ENCODE peak calls at places on chromosomes 3 and 15, in five cellular contexts. One of them, this sample, is unnamed.

GRCh38 chr3:46699846-46700523 is 1.2 kb upstream of the TMIE start:
- DNase-seq in GM10248: no peak
- DNase-seq in lower leg skin: peak; percentile 53
- DNase-seq in PC-3: no peak
- DNase-seq in IMR-90: no peak
- DNase-seq in this sample: no peak

GRCh38 chr3:120678984-120679383 is 3.1 kb downstream of the HGD start:
- DNase-seq in IMR-90: no peak
- DNase-seq in lower leg skin: no peak
- DNase-seq in GM10248: no peak
- DNase-seq in PC-3: no peak
- DNase-seq in this sample: no peak

GRCh38 chr3:171620825-171621434 is 160.7 kb upstream of the TNIK start:
- DNase-seq in lower leg skin: no peak
- DNase-seq in IMR-90: peak; percentile 64
- DNase-seq in PC-3: peak; percentile 10
- DNase-seq in GM10248: no peak
- DNase-seq in this sample: peak; percentile 12

GRCh38 chr15:42798802-42799201 is 61.9 kb upstream of the CDAN1 start:
- DNase-seq in IMR-90: no peak
- DNase-seq in PC-3: no peak
- DNase-seq in GM10248: no peak
- DNase-seq in lower leg skin: no peak
- DNase-seq in this sample: no peak

GRCh38 chr15:93424131-93424530 is 335.1 kb upstream of the RGMA start:
- DNase-seq in lower leg skin: no peak
- DNase-seq in GM10248: no peak
- DNase-seq in PC-3: no peak
- DNase-seq in IMR-90: no peak
- DNase-seq in this sample: no peak

GRCh38 chr3:44814751-44815150 is 47.0 kb upstream of the TMEM42 start:
- DNase-seq in lower leg skin: no peak
- DNase-seq in PC-3: no peak
- DNase-seq in GM10248: no peak
- DNase-seq in IMR-90: no peak
- DNase-seq in this sample: no peak

GRCh38 chr15:82850242-82850591 is 40.8 kb downstream of the WHAMM start:
- DNase-seq in GM10248: no peak
- DNase-seq in lower leg skin: no peak
- DNase-seq in IMR-90: peak; percentile 5
- DNase-seq in PC-3: peak; percentile 41
- DNase-seq in this sample: peak; percentile 75

GRCh38 chr3:18223591-18224338 is 201.4 kb downstream of the SATB1 start:
- DNase-seq in IMR-90: no peak
- DNase-seq in PC-3: no peak
- DNase-seq in lower leg skin: no peak
- DNase-seq in GM10248: peak; percentile 49
- DNase-seq in this sample: no peak

GRCh38 chr3:18098960-18099587 is 326.1 kb downstream of the SATB1 start:
- DNase-seq in lower leg skin: no peak
- DNase-seq in IMR-90: peak; percentile 85
- DNase-seq in GM10248: no peak
- DNase-seq in PC-3: peak; percentile 99
- DNase-seq in this sample: peak; percentile 95

GRCh38 chr15:68154923-68155559 is 50.1 kb downstream of the CALML4 start:
- DNase-seq in IMR-90: peak; percentile 70
- DNase-seq in lower leg skin: no peak
- DNase-seq in PC-3: peak; percentile 71
- DNase-seq in GM10248: peak; percentile 21
- DNase-seq in this sample: peak; percentile 55

GRCh38 chr15:59933607-59934006 is 70.5 kb upstream of the FOXB1 start:
- DNase-seq in GM10248: no peak
- DNase-seq in IMR-90: no peak
- DNase-seq in lower leg skin: no peak
- DNase-seq in PC-3: peak; percentile 44
- DNase-seq in this sample: no peak

GRCh38 chr3:71779674-71780377 is 5.1 kb downstream of the PROK2 start:
- DNase-seq in GM10248: no peak
- DNase-seq in PC-3: no peak
- DNase-seq in IMR-90: no peak
- DNase-seq in lower leg skin: no peak
- DNase-seq in this sample: no peak

GRCh38 chr3:126394179-126394976 is at the start of gene CFAP100:
- DNase-seq in lower leg skin: no peak
- DNase-seq in IMR-90: peak; percentile 15
- DNase-seq in PC-3: no peak
- DNase-seq in GM10248: no peak
- DNase-seq in this sample: no peak

GRCh38 chr15:62165029-62165792 is at the start of gene C2CD4B:
- DNase-seq in PC-3: no peak
- DNase-seq in IMR-90: no peak
- DNase-seq in GM10248: peak; percentile 10
- DNase-seq in lower leg skin: no peak
- DNase-seq in this sample: no peak

GRCh38 chr3:38084019-38084968 is 45.3 kb downstream of the DLEC1 start:
- DNase-seq in lower leg skin: no peak
- DNase-seq in PC-3: peak; percentile 62
- DNase-seq in IMR-90: peak; percentile 19
- DNase-seq in GM10248: peak; percentile 37
- DNase-seq in this sample: no peak

GRCh38 chr3:194514626-194515025 is 27.8 kb upstream of the ATP13A3 start:
- DNase-seq in lower leg skin: no peak
- DNase-seq in PC-3: no peak
- DNase-seq in IMR-90: no peak
- DNase-seq in GM10248: no peak
- DNase-seq in this sample: no peak
- TF ChIP-seq CTCF in lower leg skin: no peak
- TF ChIP-seq CTCF in PC-3: peak; percentile 16
- TF ChIP-seq CTCF in IMR-90: no peak
- TF ChIP-seq CTCF in GM10248: no peak
- TF ChIP-seq CTCF in this sample: no peak

DNA sequence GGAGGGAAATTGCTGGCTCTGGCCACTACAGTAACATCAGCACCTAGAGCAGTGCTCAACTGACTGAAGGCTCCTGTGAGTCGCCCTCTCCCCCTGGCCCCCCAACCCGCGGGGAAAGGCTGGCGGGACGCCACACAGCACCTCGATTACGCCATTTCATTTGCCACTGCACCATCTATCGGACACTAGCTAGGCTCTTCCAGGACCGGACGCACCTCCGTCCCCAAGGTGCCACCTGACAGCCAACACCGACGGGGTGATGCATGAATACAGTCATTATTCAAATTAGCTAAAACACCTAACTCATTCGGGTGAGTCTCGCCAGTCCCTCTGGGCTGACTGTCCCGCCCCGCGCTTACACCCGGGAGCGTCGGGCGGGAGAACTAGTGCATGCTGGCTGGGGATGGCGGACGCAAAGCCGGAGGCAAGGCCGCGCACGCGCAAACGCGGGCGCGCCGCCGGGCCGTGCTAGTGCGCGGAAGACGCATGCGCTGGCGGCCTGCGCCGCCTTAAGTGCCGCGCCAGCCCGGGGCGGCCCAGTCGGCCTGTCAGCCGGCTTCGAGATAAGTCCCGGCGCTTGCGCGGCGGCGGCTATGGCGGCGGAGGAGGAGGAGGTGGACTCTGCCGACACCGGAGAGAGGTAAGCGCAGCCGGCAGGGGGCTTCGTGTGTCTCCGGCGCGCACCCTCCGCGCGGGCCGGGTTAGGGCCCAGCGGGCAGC is at the start of gene ABHD5:
- DNase-seq in PC-3: peak; percentile 98
- DNase-seq in IMR-90: peak; percentile 95
- DNase-seq in lower leg skin: peak; percentile 83
- DNase-seq in GM10248: peak; percentile 96
- DNase-seq in this sample: peak; percentile 89
- TF ChIP-seq CTCF in PC-3: peak; percentile 34
- TF ChIP-seq CTCF in IMR-90: peak; percentile 41
- TF ChIP-seq CTCF in lower leg skin: no peak
- TF ChIP-seq CTCF in GM10248: peak; percentile 29
- TF ChIP-seq CTCF in this sample: peak; percentile 65

GRCh38 chr3:119352863-119353527 is 58.8 kb downstream of the ARHGAP31 start:
- DNase-seq in IMR-90: peak; percentile 89
- DNase-seq in lower leg skin: no peak
- DNase-seq in GM10248: no peak
- DNase-seq in PC-3: peak; percentile 62
- DNase-seq in this sample: peak; percentile 75
- TF ChIP-seq CTCF in IMR-90: peak; percentile 64
- TF ChIP-seq CTCF in lower leg skin: no peak
- TF ChIP-seq CTCF in GM10248: peak; percentile 31
- TF ChIP-seq CTCF in PC-3: peak; percentile 65
- TF ChIP-seq CTCF in this sample: peak; percentile 71

GRCh38 chr3:157501863-157502262 is 1.4 kb downstream of the VEPH1 start:
- DNase-seq in PC-3: no peak
- DNase-seq in lower leg skin: no peak
- DNase-seq in GM10248: no peak
- DNase-seq in IMR-90: no peak
- DNase-seq in this sample: no peak

GRCh38 chr3:157495846-157496245 is 7.4 kb downstream of the VEPH1 start:
- DNase-seq in IMR-90: no peak
- DNase-seq in PC-3: no peak
- DNase-seq in lower leg skin: no peak
- DNase-seq in GM10248: no peak
- DNase-seq in this sample: no peak

GRCh38 chr3:157498374-157498773 is 4.8 kb downstream of the VEPH1 start:
- DNase-seq in IMR-90: no peak
- DNase-seq in PC-3: no peak
- DNase-seq in lower leg skin: no peak
- DNase-seq in GM10248: no peak
- DNase-seq in this sample: no peak

GRCh38 chr3:157500232-157500631 is 3.0 kb downstream of the VEPH1 start:
- DNase-seq in lower leg skin: no peak
- DNase-seq in GM10248: no peak
- DNase-seq in PC-3: peak; percentile 82
- DNase-seq in IMR-90: no peak
- DNase-seq in this sample: no peak

DNA sequence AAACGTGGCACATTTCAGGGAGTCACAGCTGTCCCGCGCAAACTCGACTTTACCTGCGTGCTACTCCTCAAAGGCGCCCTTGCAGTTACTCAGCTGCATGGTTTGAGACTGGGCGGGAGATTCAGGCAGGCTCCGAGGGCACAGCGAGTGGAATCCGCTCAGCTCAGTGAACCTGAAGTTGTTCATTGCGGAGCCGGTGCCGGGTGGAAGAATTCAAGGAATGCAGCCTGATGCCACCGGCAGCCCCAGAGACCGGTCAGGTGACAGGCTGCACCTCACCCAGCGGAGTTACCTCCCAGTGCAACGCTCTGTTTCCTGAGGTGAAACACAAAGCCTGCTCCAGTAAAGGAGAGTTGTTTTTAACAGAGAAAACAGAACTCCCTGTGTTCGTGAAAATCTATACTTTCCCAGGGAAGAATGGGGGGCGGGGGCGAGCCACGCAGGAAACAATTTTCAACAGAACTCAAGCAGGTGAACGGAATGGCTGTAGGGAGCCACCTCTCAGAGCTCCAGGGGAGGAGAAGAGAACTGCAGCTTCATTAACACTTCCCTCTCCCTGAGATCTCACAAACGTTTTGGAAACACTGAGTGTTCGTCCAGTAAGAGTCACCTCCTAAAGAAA is 3.8 kb downstream of the VEPH1 start:
- DNase-seq in lower leg skin: peak; percentile 27
- DNase-seq in IMR-90: no peak
- DNase-seq in GM10248: no peak
- DNase-seq in PC-3: peak; percentile 93
- DNase-seq in this sample: no peak
- TF ChIP-seq CTCF in lower leg skin: no peak
- TF ChIP-seq CTCF in IMR-90: no peak
- TF ChIP-seq CTCF in GM10248: no peak
- TF ChIP-seq CTCF in PC-3: peak; percentile 12
- TF ChIP-seq CTCF in this sample: peak; percentile 17

GRCh38 chr3:177299250-177299649 is 102.0 kb upstream of the TBL1XR1 start:
- DNase-seq in GM10248: no peak
- DNase-seq in IMR-90: no peak
- DNase-seq in lower leg skin: no peak
- DNase-seq in PC-3: no peak
- DNase-seq in this sample: no peak

GRCh38 chr3:177300842-177301241 is 103.6 kb upstream of the TBL1XR1 start:
- DNase-seq in PC-3: no peak
- DNase-seq in lower leg skin: no peak
- DNase-seq in IMR-90: no peak
- DNase-seq in GM10248: no peak
- DNase-seq in this sample: no peak

GRCh38 chr3:177295116-177295515 is 97.8 kb upstream of the TBL1XR1 start:
- DNase-seq in GM10248: no peak
- DNase-seq in lower leg skin: no peak
- DNase-seq in PC-3: peak; percentile 42
- DNase-seq in IMR-90: no peak
- DNase-seq in this sample: no peak

GRCh38 chr3:177300039-177300833 is 103.0 kb upstream of the TBL1XR1 start:
- DNase-seq in lower leg skin: no peak
- DNase-seq in GM10248: no peak
- DNase-seq in PC-3: peak; percentile 26
- DNase-seq in IMR-90: peak; percentile 68
- DNase-seq in this sample: peak; percentile 9
- TF ChIP-seq CTCF in lower leg skin: no peak
- TF ChIP-seq CTCF in GM10248: no peak
- TF ChIP-seq CTCF in PC-3: no peak
- TF ChIP-seq CTCF in IMR-90: no peak
- TF ChIP-seq CTCF in this sample: no peak

DNA sequence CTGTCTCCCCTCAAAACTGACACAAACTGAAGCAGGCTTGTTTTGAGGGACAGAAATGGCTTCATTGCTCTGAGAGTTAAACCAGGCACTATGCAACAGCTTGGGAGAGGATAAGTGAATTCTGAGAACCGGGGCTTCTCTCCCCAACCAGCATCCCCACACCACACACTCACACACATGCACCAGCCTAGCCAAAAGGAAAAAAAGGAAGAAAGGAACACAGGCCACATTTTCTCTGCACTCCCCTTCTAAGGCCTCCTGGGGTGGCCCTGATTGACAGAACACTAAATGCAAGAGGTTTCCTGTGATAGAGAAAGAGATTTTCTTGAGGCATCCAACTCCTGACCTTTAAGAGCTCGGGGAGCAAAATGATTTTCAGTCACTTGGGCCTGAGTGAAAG is 177.5 kb downstream of the TLE3 start:
- DNase-seq in PC-3: no peak
- DNase-seq in IMR-90: no peak
- DNase-seq in GM10248: no peak
- DNase-seq in lower leg skin: no peak
- DNase-seq in this sample: no peak
- TF ChIP-seq CTCF in PC-3: no peak
- TF ChIP-seq CTCF in IMR-90: no peak
- TF ChIP-seq CTCF in GM10248: no peak
- TF ChIP-seq CTCF in lower leg skin: no peak
- TF ChIP-seq CTCF in this sample: no peak